ENCODE peak calls at places on chromosomes 6 and 20, in six cellular contexts. P is stimulated activated naive B cell treated with anti-CD40 and anti-IgM and Interleukin-4, amounts not matched to agents 10 μg/mL and 1 μg/mL and 100 μg/mL, for 72 hours; D is activated CD4-positive, alpha-beta memory T cell treated with anti-CD3 and anti-CD28 coated beads, Interleukin-2, amount 10 ng/mL, durations not matched to agents 7 days and 5 days; G is natural killer cell; A is HCT116; L is activated naive CD8-positive, alpha-beta T cell treated with anti-CD3 and anti-CD28 coated beads, Interleukin-2, amount 50 U/mL, for 16 hours. B is an unnamed sample.

GRCh38 chr20:32521780-32522524 is 63.2 kb downstream of the NOL4L start:
- DNase-seq in P (no peak), D (peak), G (peak), A (peak), L (no peak), B (peak)

GRCh38 chr6:158357570-158358216 is 45.4 kb downstream of the TULP4 start:
- DNase-seq in P (no peak), D (no peak), G (no peak), A (no peak), L (no peak), B (peak)

GRCh38 chr6:147868493-147869222 is 360.2 kb downstream of the SAMD5 start:
- DNase-seq in P (no peak), D (no peak), G (no peak), A (no peak), L (no peak), B (no peak)

GRCh38 chr6:37547564-37548061 is 47.9 kb upstream of the CCDC167 start:
- DNase-seq in P (no peak), D (peak), G (no peak), A (no peak), L (no peak), B (peak)

GRCh38 chr6:125191916-125192609 is 38.5 kb downstream of the TPD52L1 start:
- DNase-seq in P (peak), D (peak), G (peak), A (peak), L (peak), B (peak)

GRCh38 chr6:75745404-75745803 is 3.6 kb upstream of the MYO6 start:
- DNase-seq in P (no peak), D (no peak), G (no peak), A (no peak), L (no peak), B (no peak)

GRCh38 chr6:138972226-138972665 is 15.8 kb downstream of the REPS1 start:
- DNase-seq in P (no peak), D (no peak), G (no peak), A (no peak), L (no peak), B (no peak)

GRCh38 chr6:18823782-18824386 is 436.7 kb downstream of the RNF144B start:
- DNase-seq in P (peak), D (peak), G (no peak), A (peak), L (no peak), B (peak)

GRCh38 chr6:167047554-167047953 is 48.4 kb downstream of the CEP43 start:
- DNase-seq in P (peak), D (peak), G (no peak), A (no peak), L (no peak), B (peak)

B was measured in GM12865.